ENCODE peak calls at places on chromosomes 7 and 10, in four cellular contexts. A, U, D and W are unnamed samples.

GRCh38 chr10:86646933-86647332 is 7.4 kb upstream of the OPN4 start:
- DNase-seq in A (no peak), U (no peak), D (no peak), W (peak)

GRCh38 chr10:121244791-121245190 is 353.5 kb downstream of the FGFR2 start:
- DNase-seq in A (no peak), U (no peak), D (no peak), W (no peak)

GRCh38 chr7:155300641-155301452 is 3.2 kb downstream of the INSIG1 start:
- DNase-seq in A (no peak), U (no peak), D (no peak), W (no peak)

GRCh38 chr7:98133181-98133580 is 26.5 kb downstream of the LMTK2 start:
- DNase-seq in A (no peak), U (no peak), D (no peak), W (no peak)

GRCh38 chr10:73902351-73902750 is 8.6 kb upstream of the PLAU start:
- DNase-seq in A (no peak), U (no peak), D (no peak), W (no peak)

GRCh38 chr10:112687647-112688046 is 240.6 kb downstream of the VTI1A start:
- DNase-seq in A (peak), U (no peak), D (no peak), W (no peak)

GRCh38 chr7:7707756-7708310 is 10.6 kb downstream of the RPA3 start:
- DNase-seq in A (peak), U (no peak), D (no peak), W (no peak)

GRCh38 chr7:18004372-18004771 is 23.3 kb downstream of the PRPS1L1 start:
- DNase-seq in A (no peak), U (no peak), D (no peak), W (no peak)

GRCh38 chr10:12540341-12540781 is 191.0 kb downstream of the CAMK1D start:
- DNase-seq in A (no peak), U (no peak), D (no peak), W (no peak)

GRCh38 chr7:116258734-116259133 is 48.4 kb downstream of the TES start:
- DNase-seq in A (peak), U (no peak), D (no peak), W (no peak)

GRCh38 chr7:70093496-70093895 is 495.2 kb downstream of the AUTS2 start:
- DNase-seq in A (no peak), U (no peak), D (no peak), W (no peak)

GRCh38 chr10:6513509-6513908 is 66.6 kb downstream of the PRKCQ start:
- DNase-seq in A (no peak), U (no peak), D (no peak), W (no peak)

GRCh38 chr7:85000973-85001372 is 185.9 kb downstream of the SEMA3D start:
- DNase-seq in A (no peak), U (no peak), D (no peak), W (no peak)

GRCh38 chr10:128304271-128304670 is 178.0 kb upstream of the MKI67 start:
- DNase-seq in A (no peak), U (no peak), D (no peak), W (peak)

GRCh38 chr10:68600041-68600778 is 40.1 kb downstream of the TET1 start:
- DNase-seq in A (peak), U (peak), D (peak), W (peak)